ENCODE peak calls at places on chromosome 21, in seven cellular contexts. I is heart left ventricle, C is fibroblast of mammary gland, X is A673, B is lower lobe of right lung, F is esophagus squamous epithelium, Z is fibroblast of lung. W is an unnamed sample.
A peak's percentile ranks its signal among the peaks of the same experiment; 100 is the strongest.

GRCh38 chr21:41185802-41186201 is 17.8 kb downstream of the BACE2 start:
- DNase-seq in I (no peak), C (no peak), X (no peak), B (no peak), F (no peak), Z (no peak), W (no peak)

GRCh38 chr21:41926068-41926806 is 27.6 kb downstream of the C2CD2 start:
- DNase-seq in I (no peak), C (peak; percentile 55), X (peak; percentile 44), B (no peak), F (no peak), Z (peak; percentile 65), W (peak; percentile 21)

GRCh38 chr21:44317871-44318270 is 18.0 kb downstream of the PFKL start:
- DNase-seq in I (no peak), C (no peak), X (no peak), B (no peak), F (no peak), Z (no peak), W (no peak)

GRCh38 chr21:44805859-44806258 is 4.2 kb upstream of the UBE2G2 start:
- DNase-seq in I (no peak), C (no peak), X (no peak), B (no peak), F (no peak), Z (no peak), W (no peak)

GRCh38 chr21:31064803-31065202 is 26.5 kb upstream of the KRTAP19-8 start:
- DNase-seq in I (no peak), C (no peak), X (no peak), B (no peak), F (no peak), Z (no peak), W (no peak)

GRCh38 chr21:14603202-14603601 is 57.1 kb upstream of the SAMSN1 start:
- DNase-seq in I (no peak), C (peak; percentile 88), X (no peak), B (no peak), F (no peak), Z (peak; percentile 60), W (no peak)

GRCh38 chr21:46005081-46005480 is 23.5 kb downstream of the COL6A1 start:
- DNase-seq in I (peak; percentile 32), C (no peak), X (no peak), B (no peak), F (no peak), Z (no peak), W (no peak)

GRCh38 chr21:27674037-27674436 is 707.1 kb upstream of the ADAMTS5 start:
- DNase-seq in I (no peak), C (peak; percentile 92), X (no peak), B (no peak), F (no peak), Z (peak; percentile 84), W (no peak)

GRCh38 chr21:17602874-17603273 is 9.8 kb downstream of the BTG3 start:
- DNase-seq in I (no peak), C (peak; percentile 74), X (peak; percentile 5), B (no peak), F (no peak), Z (peak; percentile 75), W (no peak)

GRCh38 chr21:27561116-27561515 is 594.2 kb upstream of the ADAMTS5 start:
- DNase-seq in I (no peak), C (no peak), X (no peak), B (peak; percentile 71), F (no peak), Z (no peak), W (no peak)

GRCh38 chr21:31236528-31236927 is 107.5 kb downstream of the TIAM1 start:
- DNase-seq in I (no peak), C (no peak), X (no peak), B (no peak), F (no peak), Z (peak; percentile 63), W (no peak)

GRCh38 chr21:17455451-17455850 is 57.4 kb upstream of the CXADR start:
- DNase-seq in I (no peak), C (no peak), X (no peak), B (no peak), F (no peak), Z (no peak), W (no peak)

GRCh38 chr21:30044447-30045064 is 104.8 kb upstream of the GRIK1 start:
- DNase-seq in I (no peak), C (peak; percentile 42), X (peak; percentile 45), B (no peak), F (no peak), Z (peak; percentile 3), W (no peak)

GRCh38 chr21:46420241-46421190 is 38.2 kb upstream of the DIP2A start:
- DNase-seq in I (no peak), C (no peak), X (no peak), B (peak; percentile 34), F (no peak), Z (no peak), W (no peak)

GRCh38 chr21:27741736-27742135 is 774.8 kb upstream of the ADAMTS5 start:
- DNase-seq in I (no peak), C (peak; percentile 58), X (no peak), B (no peak), F (no peak), Z (no peak), W (no peak)

GRCh38 chr21:46559291-46559983 is 45.4 kb downstream of the S100B start:
- DNase-seq in I (no peak), C (no peak), X (no peak), B (no peak), F (no peak), Z (no peak), W (peak; percentile 59)

GRCh38 chr21:45865106-45865835 is 116.3 kb upstream of the COL6A1 start:
- DNase-seq in I (no peak), C (peak; percentile 89), X (no peak), B (peak; percentile 28), F (no peak), Z (peak; percentile 97), W (no peak)

GRCh38 chr21:27219068-27219467 is 252.2 kb upstream of the ADAMTS5 start:
- DNase-seq in I (no peak), C (peak; percentile 86), X (no peak), B (no peak), F (no peak), Z (peak; percentile 49), W (no peak)

GRCh38 chr21:45482899-45483821 is 59.1 kb downstream of the SLC19A1 start:
- DNase-seq in I (no peak), C (no peak), X (no peak), B (peak; percentile 65), F (no peak), Z (no peak), W (peak; percentile 45)

GRCh38 chr21:44370771-44371410 is 17.5 kb downstream of the TRPM2 start:
- DNase-seq in I (no peak), C (no peak), X (no peak), B (no peak), F (no peak), Z (no peak), W (no peak)

GRCh38 chr21:44525431-44526095 is 14.4 kb downstream of the KRTAP10-1 start:
- DNase-seq in I (peak; percentile 14), C (no peak), X (no peak), B (no peak), F (no peak), Z (no peak), W (no peak)

GRCh38 chr21:34890724-34891609 is 158.1 kb downstream of the RUNX1 start:
- DNase-seq in I (no peak), C (no peak), X (no peak), B (peak; percentile 59), F (no peak), Z (peak; percentile 61), W (no peak)

GRCh38 chr21:15823486-15824150 is 93.8 kb downstream of the USP25 start:
- DNase-seq in I (no peak), C (no peak), X (no peak), B (no peak), F (no peak), Z (no peak), W (no peak)

GRCh38 chr21:15820857-15821256 is 91.1 kb downstream of the USP25 start:
- DNase-seq in I (no peak), C (no peak), X (no peak), B (no peak), F (no peak), Z (peak; percentile 36), W (no peak)

GRCh38 chr21:15815285-15815684 is 85.5 kb downstream of the USP25 start:
- DNase-seq in I (no peak), C (no peak), X (no peak), B (no peak), F (no peak), Z (no peak), W (no peak)

GRCh38 chr21:15825699-15826098 is 95.9 kb downstream of the USP25 start:
- DNase-seq in I (no peak), C (no peak), X (no peak), B (no peak), F (no peak), Z (no peak), W (no peak)

GRCh38 chr21:15820327-15820726 is 90.5 kb downstream of the USP25 start:
- DNase-seq in I (no peak), C (no peak), X (no peak), B (no peak), F (no peak), Z (no peak), W (no peak)
- TF ChIP-seq CTCF in I (no peak), C (no peak), X (no peak), B (no peak), F (no peak), Z (no peak), W (no peak)

GRCh38 chr21:25790122-25790951 is 55.6 kb downstream of the GABPA start:
- DNase-seq in I (no peak), C (peak; percentile 38), X (peak; percentile 79), B (no peak), F (no peak), Z (peak; percentile 28), W (no peak)
- TF ChIP-seq CTCF in I (peak; percentile 14), C (peak; percentile 32), X (peak; percentile 66), B (peak; percentile 43), F (peak; percentile 32), Z (peak; percentile 37), W (no peak)

GRCh38 chr21:37563641-37564340 is 197.2 kb downstream of the DYRK1A start:
- DNase-seq in I (peak; percentile 96), C (peak; percentile 90), X (peak; percentile 97), B (peak; percentile 96), F (peak; percentile 54), Z (peak; percentile 93), W (peak; percentile 92)
- TF ChIP-seq CTCF in I (peak; percentile 32), C (peak; percentile 16), X (peak; percentile 57), B (peak; percentile 47), F (peak; percentile 35), Z (peak; percentile 35), W (peak; percentile 37)

GRCh38 chr21:39085843-39086415 is 97.3 kb downstream of the PSMG1 start:
- DNase-seq in I (no peak), C (no peak), X (no peak), B (no peak), F (no peak), Z (no peak), W (no peak)

GRCh38 chr21:39087238-39087975 is 95.8 kb downstream of the PSMG1 start:
- DNase-seq in I (peak; percentile 91), C (no peak), X (no peak), B (no peak), F (no peak), Z (peak; percentile 24), W (no peak)

GRCh38 chr21:39084979-39085729 is 98.1 kb downstream of the PSMG1 start:
- DNase-seq in I (no peak), C (no peak), X (no peak), B (no peak), F (no peak), Z (no peak), W (no peak)

GRCh38 chr21:39087976-39088370 is 95.3 kb downstream of the PSMG1 start:
- DNase-seq in I (no peak), C (no peak), X (no peak), B (no peak), F (no peak), Z (no peak), W (no peak)

GRCh38 chr21:39086547-39086946 is 96.7 kb downstream of the PSMG1 start:
- DNase-seq in I (no peak), C (no peak), X (no peak), B (no peak), F (no peak), Z (no peak), W (no peak)
- TF ChIP-seq CTCF in I (no peak), C (peak; percentile 5), X (no peak), B (peak; percentile 8), F (no peak), Z (no peak), W (no peak)